ENCODE peak calls at places on chromosomes 12 and 14, in four cellular contexts. I is progenitor cell of endocrine pancreas, S is right atrium auricular region, W is AG09309. J is an unnamed sample.

GRCh38 chr12:87155616-87156015 is 873.6 kb downstream of the C12orf50 start:
- DNase-seq in I (no peak), S (no peak), W (peak), J (no peak)

GRCh38 chr14:103370087-103370486 is 15.1 kb upstream of the MARK3 start:
- DNase-seq in I (no peak), S (no peak), W (no peak), J (no peak)

GRCh38 chr12:119940881-119941280 is 48.2 kb upstream of the BICDL1 start:
- DNase-seq in I (no peak), S (no peak), W (peak), J (no peak)

GRCh38 chr12:121117226-121117777 is 15.4 kb upstream of the P2RX7 start:
- DNase-seq in I (no peak), S (no peak), W (no peak), J (no peak)

GRCh38 chr12:89706551-89707348 is 1.9 kb downstream of the ATP2B1 start:
- DNase-seq in I (no peak), S (no peak), W (no peak), J (no peak)

GRCh38 chr12:105539735-105540134 is 209.2 kb downstream of the C12orf75 start:
- DNase-seq in I (no peak), S (no peak), W (no peak), J (no peak)

GRCh38 chr14:95406756-95407155 is 87.0 kb upstream of the CLMN start:
- DNase-seq in I (no peak), S (no peak), W (no peak), J (no peak)

GRCh38 chr12:125453751-125454150 is 388.5 kb downstream of the AACS start:
- DNase-seq in I (no peak), S (no peak), W (no peak), J (no peak)

GRCh38 chr12:80837342-80837978 is 100.3 kb downstream of the LIN7A start:
- DNase-seq in I (no peak), S (no peak), W (peak), J (no peak)

GRCh38 chr12:55842681-55843429 is at the start of gene MMP19:
- DNase-seq in I (no peak), S (no peak), W (peak), J (no peak)

GRCh38 chr12:121784460-121784859 is 9.0 kb downstream of the RHOF start:
- DNase-seq in I (no peak), S (no peak), W (peak), J (no peak)

GRCh38 chr12:90963946-90964345 is 9.0 kb upstream of the CCER1 start:
- DNase-seq in I (no peak), S (no peak), W (no peak), J (no peak)

GRCh38 chr14:104047761-104048160 is 37.7 kb upstream of the ASPG start:
- DNase-seq in I (no peak), S (no peak), W (no peak), J (no peak)

GRCh38 chr14:89708982-89709381 is 245.5 kb downstream of the EFCAB11 start:
- DNase-seq in I (no peak), S (no peak), W (no peak), J (no peak)

GRCh38 chr14:77071938-77072388 is 26.1 kb upstream of the CIPC start:
- DNase-seq in I (no peak), S (no peak), W (no peak), J (no peak)

GRCh38 chr14:77082356-77082755 is 15.7 kb upstream of the CIPC start:
- DNase-seq in I (no peak), S (no peak), W (no peak), J (no peak)

GRCh38 chr14:77076118-77076631 is 21.9 kb upstream of the CIPC start:
- DNase-seq in I (no peak), S (peak), W (no peak), J (no peak)

GRCh38 chr14:77074969-77075368 is 23.1 kb upstream of the CIPC start:
- DNase-seq in I (no peak), S (no peak), W (no peak), J (no peak)

GRCh38 chr14:77077040-77077439 is 21.0 kb upstream of the CIPC start:
- DNase-seq in I (no peak), S (no peak), W (no peak), J (no peak)
- TF ChIP-seq CTCF in I (no peak), S (no peak), W (no peak), J (no peak)

GRCh38 chr14:28773176-28773575 is 6.6 kb downstream of the FOXG1 start:
- DNase-seq in I (no peak), S (no peak), W (no peak), J (no peak)
- TF ChIP-seq CTCF in I (no peak), S (no peak), W (no peak), J (no peak)

GRCh38 chr12:128259556-128260070 is 7.4 kb upstream of the TMEM132C start:
- DNase-seq in I (peak), S (no peak), W (no peak), J (no peak)
- TF ChIP-seq CTCF in I (peak), S (peak), W (peak), J (peak)

DNA sequence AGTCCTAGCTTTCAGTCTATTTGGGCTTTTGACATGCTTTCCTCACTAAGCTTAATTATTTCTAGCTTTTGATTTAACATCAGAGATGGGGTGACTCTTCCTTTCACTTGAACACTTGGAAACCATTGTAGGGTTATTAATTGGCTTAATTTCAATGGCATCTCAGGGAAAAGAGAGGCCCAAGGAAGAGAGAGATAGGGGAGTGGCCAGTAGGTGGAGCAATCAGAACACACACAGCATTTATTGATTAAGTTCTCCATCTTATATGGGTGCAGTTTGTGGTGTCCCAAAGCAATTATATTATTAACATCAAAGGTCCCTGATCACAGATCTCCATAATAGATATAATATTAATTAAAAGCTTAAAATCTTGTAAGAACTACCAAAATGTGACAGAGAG is 1466.1 kb upstream of the SEL1L start:
- DNase-seq in I (no peak), S (no peak), W (no peak), J (no peak)
- TF ChIP-seq CTCF in I (peak), S (peak), W (no peak), J (peak)

GRCh38 chr14:71933026-71933587 is 878 bp downstream of the RGS6 start:
- DNase-seq in I (no peak), S (no peak), W (no peak), J (no peak)

GRCh38 chr14:71931492-71932228 is 569 bp upstream of the RGS6 start:
- DNase-seq in I (no peak), S (no peak), W (no peak), J (no peak)

DNA sequence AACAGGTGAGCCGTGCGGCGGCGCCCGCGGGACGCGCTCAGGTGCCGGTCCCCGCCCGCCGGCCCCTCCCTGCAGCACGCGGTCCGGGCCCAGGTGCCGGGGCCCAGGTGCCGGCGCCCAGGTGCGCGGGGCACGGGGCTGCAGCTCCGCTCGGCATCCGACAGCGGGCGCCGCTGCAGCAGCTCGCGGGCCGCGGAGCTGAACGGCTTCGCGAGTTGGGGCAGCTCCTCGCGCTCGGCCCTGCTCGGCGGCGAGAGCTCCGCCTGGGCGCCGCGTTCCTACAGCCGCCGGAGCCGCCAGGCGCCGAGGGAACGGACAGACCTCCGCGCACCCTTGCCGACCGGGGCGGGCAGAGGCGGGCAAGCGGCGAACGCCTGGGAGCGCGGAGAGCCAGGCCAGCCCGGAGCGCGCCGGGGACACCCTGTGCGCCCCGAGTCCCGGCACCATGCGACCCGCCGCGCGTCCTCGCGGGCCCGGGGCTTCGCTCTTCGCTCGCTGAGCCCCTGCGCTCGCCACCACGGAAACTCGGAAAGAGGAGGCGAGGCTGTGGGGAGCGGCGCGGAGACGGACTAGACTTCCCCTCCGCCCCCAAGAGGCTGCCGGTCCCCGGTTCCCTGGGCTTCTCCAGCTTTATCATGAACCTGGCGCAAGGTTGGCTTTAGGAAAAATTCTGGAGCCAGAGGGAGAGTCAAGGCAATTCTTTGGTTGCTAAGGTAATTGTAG is at the start of gene RGS6:
- DNase-seq in I (peak), S (no peak), W (no peak), J (no peak)
- TF ChIP-seq CTCF in I (peak), S (peak), W (no peak), J (no peak)

DNA sequence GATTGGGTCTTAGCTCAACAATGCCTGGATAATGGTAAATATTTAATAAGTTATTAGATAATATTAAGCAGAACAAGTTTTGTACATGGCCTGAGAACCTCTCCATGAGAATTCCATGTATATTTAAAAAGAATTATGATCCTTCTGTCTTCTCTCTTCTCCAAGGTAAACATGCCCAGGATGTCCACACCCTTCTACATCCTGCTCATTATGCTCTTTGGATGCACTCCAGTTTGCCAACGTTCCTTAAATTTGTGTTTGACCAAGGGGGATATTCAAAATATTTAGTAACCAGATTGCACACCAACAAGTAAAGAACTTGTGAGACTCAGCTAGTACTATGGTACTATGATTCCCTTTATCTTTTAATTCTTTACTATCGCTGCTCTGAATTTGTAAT is 44.8 kb upstream of the ERGIC2 start:
- DNase-seq in I (no peak), S (no peak), W (no peak), J (no peak)
- TF ChIP-seq CTCF in I (no peak), S (no peak), W (no peak), J (no peak)

DNA sequence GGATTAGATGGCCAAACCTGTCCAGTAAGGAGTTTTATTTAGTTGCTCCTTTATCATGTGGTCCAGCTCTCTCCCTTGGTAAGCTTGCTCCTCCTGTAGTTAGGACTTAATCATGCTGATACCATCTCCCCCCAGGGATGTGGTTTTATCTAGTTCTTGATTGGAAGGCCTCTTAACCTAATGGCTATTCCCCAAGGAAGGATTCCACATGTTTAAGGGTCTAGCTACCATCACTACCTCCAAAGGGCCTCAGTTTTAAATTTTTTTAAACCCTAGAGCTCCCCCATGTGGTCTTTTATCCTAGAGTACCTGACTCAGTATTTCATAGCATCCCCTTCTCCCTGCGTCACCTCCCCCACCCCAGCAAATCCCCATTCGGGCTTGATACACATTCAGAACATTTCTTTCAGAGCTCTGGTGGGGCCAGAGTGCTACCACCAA is 22.5 kb downstream of the MAP3K12 start:
- DNase-seq in I (no peak), S (no peak), W (no peak), J (no peak)
- TF ChIP-seq CTCF in I (peak), S (peak), W (peak), J (peak)

DNA sequence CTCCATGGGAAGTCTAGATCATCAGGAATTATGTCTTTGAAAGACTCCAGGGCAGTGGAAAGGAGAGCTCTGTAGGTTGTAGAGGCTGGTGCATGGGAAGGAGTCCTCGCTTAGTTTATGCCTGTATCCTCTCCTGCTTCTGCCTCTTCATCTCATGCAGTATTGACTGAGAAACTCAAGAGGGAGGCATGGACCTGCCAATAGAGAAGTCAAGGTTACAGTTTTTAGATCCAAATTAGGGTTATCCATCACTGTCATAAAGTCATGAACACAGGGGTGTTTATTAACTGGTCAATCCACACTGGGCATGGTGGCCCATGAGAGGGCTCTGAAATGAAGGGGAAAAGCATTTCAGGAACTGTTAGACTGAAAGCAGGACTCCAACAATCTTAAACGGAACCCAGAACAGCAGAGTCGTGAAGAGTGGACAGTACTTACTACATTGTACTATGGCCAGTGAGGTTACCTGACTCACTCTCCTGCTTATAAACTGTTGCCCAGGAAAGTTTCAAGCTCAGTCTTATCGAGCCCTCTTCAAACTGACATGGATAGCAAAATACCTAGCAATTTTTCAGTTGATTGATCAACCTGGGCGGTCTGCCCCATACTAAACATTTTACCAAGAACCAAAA is 30.1 kb upstream of the DHRS7 start:
- DNase-seq in I (no peak), S (no peak), W (no peak), J (no peak)
- TF ChIP-seq CTCF in I (no peak), S (peak), W (no peak), J (no peak)

DNA sequence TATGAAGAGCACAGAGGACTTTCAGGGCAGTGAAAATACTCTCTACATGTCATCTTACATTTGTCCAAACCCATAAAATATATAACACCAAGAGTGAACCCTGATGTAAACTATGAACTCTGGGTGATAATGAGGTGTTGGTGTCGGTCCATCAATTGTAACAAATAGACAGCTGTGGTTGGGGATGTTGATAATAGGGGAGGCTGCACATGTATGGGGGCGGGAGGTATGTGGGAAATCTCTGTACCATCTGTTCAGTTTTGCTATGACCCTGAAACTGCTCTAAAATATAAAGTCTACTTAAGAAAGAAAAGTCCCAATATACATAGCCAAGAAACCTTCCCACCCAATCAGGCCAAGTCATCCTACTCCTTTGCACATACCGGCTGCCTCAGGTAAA is 88.5 kb downstream of the GPR135 start:
- DNase-seq in I (no peak), S (no peak), W (no peak), J (no peak)
- TF ChIP-seq CTCF in I (no peak), S (no peak), W (no peak), J (no peak)

DNA sequence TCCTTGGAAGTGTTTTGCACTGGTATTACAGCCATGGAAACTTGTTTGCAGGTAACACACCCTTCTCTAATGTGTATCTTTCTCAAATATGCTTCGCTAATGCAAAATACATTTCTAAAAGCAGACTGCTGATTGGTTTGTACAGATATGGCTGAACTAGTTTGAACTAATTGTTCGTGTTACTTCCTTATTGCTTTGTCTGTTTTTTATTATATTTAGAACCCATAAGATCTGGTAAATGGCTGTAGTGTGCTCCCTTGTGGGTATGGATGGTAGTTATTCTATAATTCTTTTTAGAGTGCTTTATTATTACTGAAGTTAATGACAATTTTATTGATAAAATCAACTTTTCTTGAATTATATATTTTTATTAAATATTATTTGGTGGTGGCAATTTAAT is 53.0 kb downstream of the ATF7IP start:
- DNase-seq in I (no peak), S (no peak), W (no peak), J (no peak)
- TF ChIP-seq CTCF in I (peak), S (peak), W (peak), J (peak)